ENCODE peak calls at places on chromosomes 16 and 17, in four cellular contexts. Y is CD4-positive, CD25-positive, alpha-beta regulatory T cell; E is body of pancreas; Q is CD8-positive, alpha-beta T cell. S is an unnamed sample. For H3K4me1, the result is how much of the 10 kb centered on the place peaks cover.

GRCh38 chr16:81810894-81811538 is 31.9 kb downstream of the PLCG2 start:
- DNase-seq in Y (no peak), E (no peak), Q (no peak), S (no peak)

GRCh38 chr16:309476-309875 is 26.5 kb downstream of the PDIA2 start:
- DNase-seq in Y (no peak), E (no peak), Q (peak), S (no peak)

GRCh38 chr17:82840431-82840831 is 609 bp upstream of the ZNF750 start:
- DNase-seq in Y (no peak), E (no peak), Q (no peak), S (no peak)

GRCh38 chr17:50209472-50210248 is 8.2 kb upstream of the COL1A1 start:
- DNase-seq in Y (no peak), E (peak), Q (no peak), S (no peak)

GRCh38 chr17:54982399-54982798 is 13.8 kb downstream of the STXBP4 start:
- DNase-seq in Y (no peak), E (no peak), Q (no peak), S (no peak)

GRCh38 chr17:39695089-39695474 is 4.8 kb upstream of the ERBB2 start:
- DNase-seq in Y (no peak), E (no peak), Q (no peak), S (no peak)

GRCh38 chr16:56424791-56425438 is 430 bp downstream of the AMFR start:
- DNase-seq in Y (no peak), E (peak), Q (peak), S (no peak)

GRCh38 chr17:43976956-43977837 is 23.5 kb upstream of the PYY start:
- DNase-seq in Y (no peak), E (no peak), Q (no peak), S (no peak)

GRCh38 chr17:72968798-72969197 is 123.7 kb downstream of the SLC39A11 start:
- DNase-seq in Y (no peak), E (no peak), Q (no peak), S (no peak)

GRCh38 chr17:12627177-12627629 is 38.5 kb upstream of the MYOCD start:
- DNase-seq in Y (no peak), E (no peak), Q (no peak), S (no peak)

GRCh38 chr16:68066763-68067162 is 18.4 kb upstream of the NFATC3 start:
- DNase-seq in Y (no peak), E (no peak), Q (no peak), S (no peak)

GRCh38 chr16:30398660-30399434 is 3.6 kb downstream of the ZNF48 start:
- DNase-seq in Y (no peak), E (no peak), Q (no peak), S (no peak)

GRCh38 chr16:78763821-78764440 is 664.5 kb downstream of the WWOX start:
- DNase-seq in Y (no peak), E (no peak), Q (no peak), S (no peak)

GRCh38 chr16:3157229-3158013 is 22.6 kb downstream of the ZNF213 start:
- DNase-seq in Y (no peak), E (peak), Q (peak), S (no peak)

GRCh38 chr17:14205992-14206461 is 30.6 kb downstream of the CDRT15 start:
- DNase-seq in Y (peak), E (peak), Q (peak), S (no peak)

GRCh38 chr16:53991181-53992056 is 287.5 kb downstream of the FTO start:
- DNase-seq in Y (no peak), E (peak), Q (no peak), S (no peak)

GRCh38 chr17:29145289-29146058 is 34.7 kb downstream of the MYO18A start:
- DNase-seq in Y (peak), E (peak), Q (peak), S (no peak)

GRCh38 chr17:45137561-45138305 is 2.2 kb downstream of the ACBD4 start:
- DNase-seq in Y (no peak), E (no peak), Q (no peak), S (no peak)

GRCh38 chr17:42253173-42253545 is 23.0 kb downstream of the STAT5B start:
- DNase-seq in Y (no peak), E (no peak), Q (no peak), S (no peak)

GRCh38 chr17:50867856-50868438 is 1.8 kb upstream of the TOB1 start:
- DNase-seq in Y (no peak), E (no peak), Q (no peak), S (no peak)

GRCh38 chr16:55184052-55184451 is 140.0 kb upstream of the IRX6 start:
- DNase-seq in Y (no peak), E (no peak), Q (no peak), S (no peak)

GRCh38 chr17:13273744-13274295 is 256.0 kb upstream of the ELAC2 start:
- DNase-seq in Y (no peak), E (no peak), Q (no peak), S (no peak)

GRCh38 chr17:14207791-14208190 is 28.9 kb downstream of the CDRT15 start:
- DNase-seq in Y (no peak), E (no peak), Q (no peak), S (no peak)

GRCh38 chr16:4113358-4114256 is 2.6 kb downstream of the ADCY9 start:
- DNase-seq in Y (no peak), E (no peak), Q (no peak), S (no peak)

GRCh38 chr16:51025588-51026290 is 125.3 kb downstream of the SALL1 start:
- DNase-seq in Y (no peak), E (no peak), Q (no peak), S (no peak)

GRCh38 chr17:67246398-67246647 is 1.3 kb upstream of the HELZ start:
- DNase-seq in Y (no peak), E (no peak), Q (no peak), S (no peak)

GRCh38 chr16:65789546-65789945 is 576.9 kb upstream of the CDH5 start:
- DNase-seq in Y (no peak), E (no peak), Q (no peak), S (no peak)

GRCh38 chr16:23254338-23254737 is 47.8 kb upstream of the SCNN1B start:
- DNase-seq in Y (no peak), E (no peak), Q (no peak), S (no peak)

GRCh38 chr16:66996983-66997358 is 8.6 kb downstream of the CES4A start:
- DNase-seq in Y (no peak), E (no peak), Q (no peak), S (no peak)
- H3K27ac ChIP-seq in Y (no peak), E (peak), Q (no peak), S (no peak)

DNA sequence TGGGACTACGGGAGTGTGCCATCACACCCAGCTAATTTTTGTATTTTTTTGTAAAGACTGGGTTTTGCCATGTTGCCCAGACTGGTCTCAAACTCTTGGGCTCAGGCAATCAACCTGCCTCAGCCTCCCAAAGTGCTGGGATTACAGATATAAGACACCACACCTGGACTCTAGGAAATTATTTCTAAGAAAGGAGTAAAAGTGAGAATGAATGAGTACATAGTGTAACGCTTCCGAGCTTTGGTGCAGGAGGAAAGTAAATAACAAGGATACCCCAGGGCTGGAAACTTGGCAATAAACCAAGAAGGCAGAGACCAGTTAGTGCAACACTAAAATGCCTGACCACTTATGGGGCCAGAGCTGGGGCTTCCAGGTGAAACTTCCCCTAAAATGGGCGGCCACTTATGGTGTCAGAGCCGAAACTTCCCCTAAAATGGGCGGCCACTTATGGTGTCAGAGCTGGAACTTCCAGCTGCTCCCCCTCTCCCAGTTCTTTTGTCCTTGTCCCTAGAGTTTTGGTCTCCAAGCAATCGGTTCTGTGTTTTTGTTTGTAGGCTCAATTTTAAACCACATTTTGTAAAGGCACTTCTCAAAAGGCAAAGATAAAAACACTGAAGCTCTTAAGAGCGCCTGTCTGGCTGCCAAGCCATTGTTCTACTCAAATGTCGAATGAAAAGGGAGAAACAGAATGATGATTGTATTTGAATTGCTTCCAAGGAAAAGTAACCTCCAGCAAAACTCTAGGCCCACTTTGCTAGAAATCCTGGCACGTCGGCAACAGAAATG is 64.0 kb downstream of the NXN start:
- DNase-seq in Y (no peak), E (no peak), Q (no peak), S (no peak)
- H3K4me1 ChIP-seq in Y (under half), E (under half), Q (under half), S (under half)

DNA sequence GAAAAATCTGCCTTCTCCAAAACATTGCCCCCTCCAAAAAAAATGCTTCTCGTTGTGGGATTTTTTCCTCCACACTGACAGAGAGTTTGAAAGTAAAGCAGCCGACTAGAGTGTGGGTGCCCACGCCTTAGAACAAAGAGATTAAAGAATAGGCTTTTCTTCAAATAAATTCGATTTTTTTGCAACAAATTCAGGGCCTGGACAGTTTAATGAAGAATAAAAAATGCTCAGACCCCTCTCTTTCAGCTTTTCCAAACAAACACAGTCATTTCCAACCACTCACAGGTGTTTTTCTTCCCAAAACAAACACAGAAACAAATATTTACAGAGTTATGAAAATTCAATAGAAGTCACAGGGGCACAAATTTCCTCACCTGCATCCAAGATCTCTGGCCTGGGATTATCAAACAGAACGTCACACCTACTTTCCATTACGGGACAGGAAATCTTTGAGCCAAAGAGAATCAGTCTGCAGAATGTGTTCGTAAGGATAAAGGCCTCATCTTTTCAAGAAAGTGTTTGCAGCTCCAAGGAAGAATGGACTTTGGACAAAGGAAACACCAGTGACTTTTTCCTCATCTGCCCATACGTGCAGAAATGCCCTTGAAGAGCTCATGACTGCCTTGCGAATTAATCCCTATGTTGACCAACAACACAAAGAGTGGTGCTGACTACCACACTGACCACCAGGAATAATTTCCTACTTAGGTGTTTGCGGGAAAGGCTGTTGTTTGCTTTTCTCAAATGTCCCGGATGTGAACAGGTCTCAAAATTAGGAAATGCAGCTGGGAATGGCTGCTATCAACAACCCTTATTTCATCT is 31.3 kb upstream of the TOX3 start:
- DNase-seq in Y (no peak), E (no peak), Q (no peak), S (no peak)
- H3K27ac ChIP-seq in Y (no peak), E (peak), Q (no peak), S (no peak)

GRCh38 chr16:85306071-85306792 is 194.0 kb upstream of the CIBAR2 start:
- DNase-seq in Y (peak), E (peak), Q (peak), S (no peak)
- H3K4me1 ChIP-seq in Y (half or more), E (under half), Q (half or more), S (under half)

S was measured in iPS DF 6.9.